ENCODE peak calls at places on chromosomes 5 and 9, in four cellular contexts. One of them, this sample, is unnamed.

GRCh38 chr5:73323466-73323865 is 125.1 kb downstream of the FOXD1 start:
- DNase-seq in aorta: no peak
- DNase-seq in uterus: no peak
- DNase-seq in A549: no peak
- DNase-seq in this sample: no peak

GRCh38 chr5:16727937-16728336 is 111.1 kb upstream of the RETREG1 start:
- DNase-seq in aorta: no peak
- DNase-seq in uterus: no peak
- DNase-seq in A549: no peak
- DNase-seq in this sample: no peak

GRCh38 chr5:141223112-141223783 is at the start of gene PCDHB14:
- DNase-seq in aorta: no peak
- DNase-seq in uterus: no peak
- DNase-seq in A549: peak; percentile 36
- DNase-seq in this sample: no peak

GRCh38 chr5:168685566-168685965 is 106.4 kb upstream of the PANK3 start:
- DNase-seq in aorta: no peak
- DNase-seq in uterus: no peak
- DNase-seq in A549: no peak
- DNase-seq in this sample: no peak

GRCh38 chr5:17794201-17794600 is 159.9 kb downstream of the TAF11L14 start:
- DNase-seq in aorta: no peak
- DNase-seq in uterus: no peak
- DNase-seq in A549: no peak
- DNase-seq in this sample: no peak

GRCh38 chr5:130529111-130529510 is 624.8 kb downstream of the CHSY3 start:
- DNase-seq in aorta: no peak
- DNase-seq in uterus: no peak
- DNase-seq in A549: no peak
- DNase-seq in this sample: no peak

GRCh38 chr5:31887556-31887955 is 248.6 kb downstream of the PDZD2 start:
- DNase-seq in aorta: no peak
- DNase-seq in uterus: no peak
- DNase-seq in A549: no peak
- DNase-seq in this sample: no peak

GRCh38 chr9:96649620-96650323 is 5.3 kb downstream of the PRXL2C start:
- DNase-seq in aorta: no peak
- DNase-seq in uterus: no peak
- DNase-seq in A549: no peak
- DNase-seq in this sample: no peak

GRCh38 chr9:6703898-6704639 is 53.7 kb upstream of the KDM4C start:
- DNase-seq in aorta: peak; percentile 92
- DNase-seq in uterus: peak; percentile 74
- DNase-seq in A549: peak; percentile 92
- DNase-seq in this sample: peak; percentile 85

GRCh38 chr5:5270958-5271605 is 131.0 kb downstream of the ADAMTS16 start:
- DNase-seq in aorta: peak; percentile 83
- DNase-seq in uterus: peak; percentile 71
- DNase-seq in A549: peak; percentile 88
- DNase-seq in this sample: peak; percentile 39

GRCh38 chr9:107644774-107645463 is 155.3 kb upstream of the KLF4 start:
- DNase-seq in aorta: no peak
- DNase-seq in uterus: no peak
- DNase-seq in A549: no peak
- DNase-seq in this sample: peak; percentile 69

GRCh38 chr5:169917425-169917824 is 62.9 kb downstream of the INSYN2B start:
- DNase-seq in aorta: no peak
- DNase-seq in uterus: no peak
- DNase-seq in A549: no peak
- DNase-seq in this sample: no peak

GRCh38 chr9:5551368-5551767 is 41.0 kb downstream of the PDCD1LG2 start:
- DNase-seq in aorta: no peak
- DNase-seq in uterus: no peak
- DNase-seq in A549: no peak
- DNase-seq in this sample: no peak

GRCh38 chr5:50724-51499 is 41.1 kb upstream of the PLEKHG4B start:
- DNase-seq in aorta: peak; percentile 74
- DNase-seq in uterus: no peak
- DNase-seq in A549: no peak
- DNase-seq in this sample: no peak

GRCh38 chr9:4327504-4328191 is 27.8 kb upstream of the GLIS3 start:
- DNase-seq in aorta: no peak
- DNase-seq in uterus: no peak
- DNase-seq in A549: no peak
- DNase-seq in this sample: no peak

GRCh38 chr9:3868012-3868411 is 342.2 kb upstream of the RFX3 start:
- DNase-seq in aorta: no peak
- DNase-seq in uterus: no peak
- DNase-seq in A549: no peak
- DNase-seq in this sample: no peak

GRCh38 chr9:124685217-124685616 is 85.9 kb downstream of the NR6A1 start:
- DNase-seq in aorta: no peak
- DNase-seq in uterus: no peak
- DNase-seq in A549: no peak
- DNase-seq in this sample: no peak

GRCh38 chr5:14157494-14157782 is 14.3 kb downstream of the TRIO start:
- DNase-seq in aorta: no peak
- DNase-seq in uterus: no peak
- DNase-seq in A549: no peak
- DNase-seq in this sample: no peak

GRCh38 chr5:14155730-14156129 is 12.6 kb downstream of the TRIO start:
- DNase-seq in aorta: no peak
- DNase-seq in uterus: no peak
- DNase-seq in A549: no peak
- DNase-seq in this sample: no peak

GRCh38 chr5:14155075-14155474 is 11.9 kb downstream of the TRIO start:
- DNase-seq in aorta: no peak
- DNase-seq in uterus: no peak
- DNase-seq in A549: no peak
- DNase-seq in this sample: no peak

GRCh38 chr5:14158890-14159666 is 15.9 kb downstream of the TRIO start:
- DNase-seq in aorta: no peak
- DNase-seq in uterus: no peak
- DNase-seq in A549: no peak
- DNase-seq in this sample: no peak

DNA sequence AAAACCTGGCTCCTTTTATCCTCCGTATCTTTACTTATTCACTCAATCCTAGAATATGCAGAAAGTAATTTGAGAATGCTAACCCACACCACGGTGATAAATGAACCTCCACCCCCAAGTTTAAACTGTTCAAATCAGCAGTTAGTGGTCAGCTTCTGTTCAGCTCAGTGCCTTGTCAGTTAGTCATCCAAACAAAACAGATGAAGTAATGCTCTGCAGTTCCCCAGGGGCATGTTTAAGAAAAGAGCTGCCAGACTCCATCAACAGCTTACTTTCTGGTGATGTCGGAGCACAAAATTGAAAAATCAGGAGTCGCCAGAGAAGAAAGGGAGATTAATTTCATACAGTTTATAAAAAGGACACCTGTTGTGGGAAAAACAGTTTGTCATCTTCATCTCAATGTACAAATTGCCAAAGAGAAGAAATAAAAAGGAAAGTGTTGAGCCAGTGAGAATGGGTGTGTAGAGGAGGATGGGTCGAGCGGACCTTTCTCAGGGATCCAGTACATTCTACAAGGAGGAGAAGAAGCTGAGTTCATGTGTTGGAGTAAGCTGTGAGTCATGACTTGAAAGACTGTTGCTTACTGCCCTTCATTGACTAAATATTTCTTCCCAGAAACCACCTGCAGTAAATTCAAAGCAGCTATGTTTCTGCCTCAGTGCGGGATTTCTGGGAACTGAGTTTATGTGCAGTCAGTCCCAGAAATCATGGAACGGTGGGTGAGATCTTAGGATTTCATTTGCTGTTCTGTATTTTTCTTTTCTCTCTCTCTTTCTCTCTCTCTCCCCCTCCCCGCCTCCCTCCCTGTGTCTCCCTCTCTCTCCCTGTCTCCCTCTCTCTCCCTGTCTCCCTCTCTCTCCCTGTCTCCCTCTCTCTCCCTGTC is 13.7 kb downstream of the TRIO start:
- DNase-seq in aorta: no peak
- DNase-seq in uterus: no peak
- DNase-seq in A549: peak; percentile 77
- DNase-seq in this sample: no peak
- H3K4me1 ChIP-seq in aorta: no peaks in the 10 kb centered on the region
- H3K4me1 ChIP-seq in uterus: peaks cover 32% of the 10 kb centered on the region
- H3K4me1 ChIP-seq in A549: peaks cover 93% of the 10 kb centered on the region
- H3K4me1 ChIP-seq in this sample: peaks cover 76% of the 10 kb centered on the region

DNA sequence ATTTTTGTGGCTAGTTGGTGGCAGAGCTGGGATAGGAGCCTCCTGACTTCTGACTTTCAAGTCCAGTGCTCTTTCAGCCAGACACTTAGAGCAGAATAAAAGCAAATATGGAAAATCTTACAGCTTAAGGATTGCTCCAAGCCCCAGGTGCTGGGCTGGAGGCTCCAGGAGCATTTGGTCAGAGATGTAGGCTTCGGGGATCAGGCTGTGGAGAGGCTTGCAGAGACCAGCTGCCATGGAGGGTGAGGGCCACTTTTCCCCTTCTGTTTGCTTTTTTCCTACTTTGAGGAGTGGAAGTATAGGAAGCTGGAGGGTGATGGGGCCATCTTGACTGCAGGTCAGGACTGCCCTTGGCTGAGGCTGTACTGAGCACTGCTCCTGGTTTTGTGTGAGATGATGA is 58.9 kb downstream of the RGS3 start:
- DNase-seq in aorta: no peak
- DNase-seq in uterus: no peak
- DNase-seq in A549: no peak
- DNase-seq in this sample: no peak
- H3K4me1 ChIP-seq in aorta: peaks cover 12% of the 10 kb centered on the region
- H3K4me1 ChIP-seq in uterus: no peaks in the 10 kb centered on the region
- H3K4me1 ChIP-seq in A549: peaks cover 43% of the 10 kb centered on the region
- H3K4me1 ChIP-seq in this sample: peaks cover 23% of the 10 kb centered on the region

GRCh38 chr5:6716634-6717149 is 3.5 kb downstream of the TENT4A start:
- DNase-seq in aorta: no peak
- DNase-seq in uterus: no peak
- DNase-seq in A549: no peak
- DNase-seq in this sample: no peak
- H3K4me1 ChIP-seq in aorta: peaks cover 7% of the 10 kb centered on the region
- H3K4me1 ChIP-seq in uterus: peaks cover 10% of the 10 kb centered on the region
- H3K4me1 ChIP-seq in A549: peaks cover 34% of the 10 kb centered on the region
- H3K4me1 ChIP-seq in this sample: peaks cover 48% of the 10 kb centered on the region

GRCh38 chr9:36138496-36138895 is 2.0 kb downstream of the GLIPR2 start:
- DNase-seq in aorta: no peak
- DNase-seq in uterus: peak; percentile 11
- DNase-seq in A549: no peak
- DNase-seq in this sample: no peak
- H3K4me1 ChIP-seq in aorta: no peaks in the 10 kb centered on the region
- H3K4me1 ChIP-seq in uterus: peaks cover 2% of the 10 kb centered on the region
- H3K4me1 ChIP-seq in A549: peaks cover 16% of the 10 kb centered on the region
- H3K4me1 ChIP-seq in this sample: peaks cover 6% of the 10 kb centered on the region

DNA sequence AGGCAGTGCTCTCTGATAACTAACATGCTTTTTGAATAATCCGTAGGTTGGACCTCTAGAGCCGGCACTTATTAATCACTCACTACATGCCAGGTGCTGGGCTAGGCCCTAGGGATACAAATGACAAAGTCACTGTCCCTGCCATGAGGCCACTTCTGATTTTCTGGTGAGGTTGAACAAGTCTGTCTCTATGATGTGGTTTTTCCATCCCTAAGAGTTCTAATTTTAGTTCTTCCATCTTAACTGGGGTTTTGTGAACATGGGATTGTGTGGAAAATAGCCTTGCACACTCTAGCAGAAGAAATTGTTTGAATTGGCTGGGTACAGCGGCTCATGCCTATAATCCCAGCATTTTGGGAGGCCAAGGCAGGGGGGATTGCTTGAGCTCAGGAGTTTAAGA is 64.6 kb downstream of the IL31RA start:
- DNase-seq in aorta: no peak
- DNase-seq in uterus: no peak
- DNase-seq in A549: no peak
- DNase-seq in this sample: no peak
- H3K4me1 ChIP-seq in aorta: peaks cover 5% of the 10 kb centered on the region
- H3K4me1 ChIP-seq in uterus: no peaks in the 10 kb centered on the region
- H3K4me1 ChIP-seq in A549: peaks cover 38% of the 10 kb centered on the region
- H3K4me1 ChIP-seq in this sample: no peaks in the 10 kb centered on the region

GRCh38 chr5:157029457-157029856 is 29.5 kb downstream of the HAVCR1 start:
- DNase-seq in aorta: no peak
- DNase-seq in uterus: no peak
- DNase-seq in A549: no peak
- DNase-seq in this sample: no peak

GRCh38 chr5:157025093-157025698 is 33.7 kb downstream of the HAVCR1 start:
- DNase-seq in aorta: no peak
- DNase-seq in uterus: no peak
- DNase-seq in A549: no peak
- DNase-seq in this sample: no peak

GRCh38 chr5:157030692-157031091 is 28.2 kb downstream of the HAVCR1 start:
- DNase-seq in aorta: no peak
- DNase-seq in uterus: no peak
- DNase-seq in A549: no peak
- DNase-seq in this sample: no peak

GRCh38 chr5:157024213-157024959 is 34.5 kb downstream of the HAVCR1 start:
- DNase-seq in aorta: no peak
- DNase-seq in uterus: no peak
- DNase-seq in A549: no peak
- DNase-seq in this sample: no peak

DNA sequence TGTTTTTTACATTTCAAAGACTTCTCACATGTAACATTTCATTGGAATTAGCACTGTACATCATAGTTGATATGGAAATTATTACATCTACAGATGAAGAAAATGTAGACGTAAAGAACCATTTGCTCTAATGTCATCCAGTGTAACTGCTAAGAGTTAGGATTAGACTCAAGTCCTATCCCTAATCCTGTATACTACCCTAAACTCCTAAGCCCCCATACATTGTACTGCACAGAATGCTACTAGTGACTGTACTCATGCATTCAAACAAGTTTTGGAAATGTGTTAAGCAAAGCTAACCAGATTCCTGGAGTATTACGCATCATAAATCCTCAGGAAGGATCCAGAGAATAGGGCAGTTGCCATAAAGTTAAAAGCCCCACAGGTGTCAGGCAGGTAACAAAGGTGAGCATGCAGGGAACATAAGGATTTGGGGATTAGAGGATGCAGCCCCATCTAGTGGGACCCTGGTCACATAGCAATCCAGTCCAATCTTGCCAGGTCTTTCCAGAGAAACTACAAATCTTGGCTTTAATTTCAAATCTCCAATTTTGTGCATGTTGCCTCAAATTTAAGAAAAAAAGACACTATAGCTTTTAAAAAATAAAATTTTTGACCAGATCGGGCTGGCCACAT is 32.0 kb downstream of the HAVCR1 start:
- DNase-seq in aorta: no peak
- DNase-seq in uterus: no peak
- DNase-seq in A549: peak; percentile 38
- DNase-seq in this sample: no peak
- H3K4me1 ChIP-seq in aorta: no peaks in the 10 kb centered on the region
- H3K4me1 ChIP-seq in uterus: no peaks in the 10 kb centered on the region
- H3K4me1 ChIP-seq in A549: peaks cover 6% of the 10 kb centered on the region
- H3K4me1 ChIP-seq in this sample: no peaks in the 10 kb centered on the region

GRCh38 chr5:38536968-38537367 is 19.5 kb downstream of the LIFR start:
- DNase-seq in aorta: no peak
- DNase-seq in uterus: no peak
- DNase-seq in A549: no peak
- DNase-seq in this sample: no peak
- H3K4me1 ChIP-seq in aorta: peaks cover 12% of the 10 kb centered on the region
- H3K4me1 ChIP-seq in uterus: peaks cover 10% of the 10 kb centered on the region
- H3K4me1 ChIP-seq in A549: peaks cover 16% of the 10 kb centered on the region
- H3K4me1 ChIP-seq in this sample: peaks cover 21% of the 10 kb centered on the region

GRCh38 chr5:132770476-132771159 is 6.4 kb downstream of the SEPTIN8 start:
- DNase-seq in aorta: peak; percentile 34
- DNase-seq in uterus: no peak
- DNase-seq in A549: no peak
- DNase-seq in this sample: no peak
- H3K4me1 ChIP-seq in aorta: peaks cover 11% of the 10 kb centered on the region
- H3K4me1 ChIP-seq in uterus: no peaks in the 10 kb centered on the region
- H3K4me1 ChIP-seq in A549: peaks cover 2% of the 10 kb centered on the region
- H3K4me1 ChIP-seq in this sample: peaks cover 76% of the 10 kb centered on the region